ENCODE peak calls at places on chromosomes 12 and 14, in five cellular contexts. One of them, this sample, is unnamed.

GRCh38 chr12:125064492-125064891 is 743 bp upstream of the AACS start:
- DNase-seq in stimulated activated CD4-positive, alpha-beta T cell treated with anti-CD3 and anti-CD28 coated beads, TNF-alpha, amount 100 ng/mL, for 1 hour: no peak
- DNase-seq in ACHN: no peak
- DNase-seq in activated CD4-positive, alpha-beta T cell treated with anti-CD3 and anti-CD28 coated beads for 36 hours: no peak
- DNase-seq in GM12891: no peak
- DNase-seq in this sample: no peak

GRCh38 chr14:92680781-92681650 is 67.4 kb downstream of the LGMN start:
- DNase-seq in stimulated activated CD4-positive, alpha-beta T cell treated with anti-CD3 and anti-CD28 coated beads, TNF-alpha, amount 100 ng/mL, for 1 hour: peak
- DNase-seq in ACHN: peak
- DNase-seq in activated CD4-positive, alpha-beta T cell treated with anti-CD3 and anti-CD28 coated beads for 36 hours: peak
- DNase-seq in GM12891: peak
- DNase-seq in this sample: peak

GRCh38 chr14:72549848-72550247 is 344.1 kb downstream of the DPF3 start:
- DNase-seq in stimulated activated CD4-positive, alpha-beta T cell treated with anti-CD3 and anti-CD28 coated beads, TNF-alpha, amount 100 ng/mL, for 1 hour: no peak
- DNase-seq in ACHN: no peak
- DNase-seq in activated CD4-positive, alpha-beta T cell treated with anti-CD3 and anti-CD28 coated beads for 36 hours: no peak
- DNase-seq in GM12891: no peak
- DNase-seq in this sample: no peak

GRCh38 chr14:34857689-34858449 is 17.3 kb downstream of the BAZ1A start:
- DNase-seq in stimulated activated CD4-positive, alpha-beta T cell treated with anti-CD3 and anti-CD28 coated beads, TNF-alpha, amount 100 ng/mL, for 1 hour: no peak
- DNase-seq in ACHN: no peak
- DNase-seq in activated CD4-positive, alpha-beta T cell treated with anti-CD3 and anti-CD28 coated beads for 36 hours: no peak
- DNase-seq in GM12891: no peak
- DNase-seq in this sample: no peak

GRCh38 chr12:16299403-16299802 is 21.9 kb upstream of the SLC15A5 start:
- DNase-seq in stimulated activated CD4-positive, alpha-beta T cell treated with anti-CD3 and anti-CD28 coated beads, TNF-alpha, amount 100 ng/mL, for 1 hour: no peak
- DNase-seq in ACHN: no peak
- DNase-seq in activated CD4-positive, alpha-beta T cell treated with anti-CD3 and anti-CD28 coated beads for 36 hours: no peak
- DNase-seq in GM12891: no peak
- DNase-seq in this sample: peak

GRCh38 chr14:101022121-101022520 is 118.6 kb upstream of the RTL1 start:
- DNase-seq in stimulated activated CD4-positive, alpha-beta T cell treated with anti-CD3 and anti-CD28 coated beads, TNF-alpha, amount 100 ng/mL, for 1 hour: no peak
- DNase-seq in ACHN: no peak
- DNase-seq in activated CD4-positive, alpha-beta T cell treated with anti-CD3 and anti-CD28 coated beads for 36 hours: no peak
- DNase-seq in GM12891: no peak
- DNase-seq in this sample: no peak

GRCh38 chr14:52801014-52801708 is 9.8 kb upstream of the GNPNAT1 start:
- DNase-seq in stimulated activated CD4-positive, alpha-beta T cell treated with anti-CD3 and anti-CD28 coated beads, TNF-alpha, amount 100 ng/mL, for 1 hour: no peak
- DNase-seq in ACHN: no peak
- DNase-seq in activated CD4-positive, alpha-beta T cell treated with anti-CD3 and anti-CD28 coated beads for 36 hours: no peak
- DNase-seq in GM12891: no peak
- DNase-seq in this sample: no peak

GRCh38 chr14:88825503-88825902 is 1.1 kb downstream of the TTC8 start:
- DNase-seq in stimulated activated CD4-positive, alpha-beta T cell treated with anti-CD3 and anti-CD28 coated beads, TNF-alpha, amount 100 ng/mL, for 1 hour: no peak
- DNase-seq in ACHN: no peak
- DNase-seq in activated CD4-positive, alpha-beta T cell treated with anti-CD3 and anti-CD28 coated beads for 36 hours: no peak
- DNase-seq in GM12891: no peak
- DNase-seq in this sample: no peak

GRCh38 chr12:85279449-85280137 is 427 bp upstream of the ALX1 start:
- DNase-seq in stimulated activated CD4-positive, alpha-beta T cell treated with anti-CD3 and anti-CD28 coated beads, TNF-alpha, amount 100 ng/mL, for 1 hour: no peak
- DNase-seq in ACHN: peak
- DNase-seq in activated CD4-positive, alpha-beta T cell treated with anti-CD3 and anti-CD28 coated beads for 36 hours: peak
- DNase-seq in GM12891: no peak
- DNase-seq in this sample: no peak

GRCh38 chr12:96402061-96402460 is 1.8 kb upstream of the CDK17 start:
- DNase-seq in stimulated activated CD4-positive, alpha-beta T cell treated with anti-CD3 and anti-CD28 coated beads, TNF-alpha, amount 100 ng/mL, for 1 hour: no peak
- DNase-seq in ACHN: no peak
- DNase-seq in activated CD4-positive, alpha-beta T cell treated with anti-CD3 and anti-CD28 coated beads for 36 hours: peak
- DNase-seq in GM12891: no peak
- DNase-seq in this sample: no peak